ENCODE peak calls at places on chromosomes 5 and 9, in six cellular contexts. R is endothelial cell of umbilical vein, Y is A549, A is GM12878, H is K562, L is HepG2. T is an unnamed sample.

GRCh38 chr5:25006734-25007133 is 362.0 kb upstream of the CDH10 start:
- DNase-seq in A (no peak), L (no peak), R (no peak), Y (peak; percentile 67), H (no peak), T (peak; percentile 50)

GRCh38 chr5:122111513-122111912 is 17.8 kb upstream of the ZNF474 start:
- DNase-seq in L (no peak), Y (no peak), H (no peak), A (no peak), R (no peak), T (no peak)

GRCh38 chr5:34410411-34411139 is 245.6 kb upstream of the RAI14 start:
- DNase-seq in A (no peak), R (no peak), H (no peak), L (no peak), Y (no peak), T (no peak)

GRCh38 chr5:58649716-58650115 is 66.8 kb downstream of the RAB3C start:
- DNase-seq in H (no peak), R (peak; percentile 61), A (no peak), L (no peak), Y (no peak), T (no peak)

GRCh38 chr9:4315582-4316215 is 15.8 kb upstream of the GLIS3 start:
- DNase-seq in R (peak; percentile 85), A (peak; percentile 32), L (peak; percentile 43), H (peak; percentile 52), Y (peak; percentile 84), T (peak; percentile 91)

GRCh38 chr9:70590264-70590646 is 175.8 kb upstream of the KLF9 start:
- DNase-seq in A (no peak), H (no peak), Y (no peak), L (no peak), R (peak; percentile 66), T (no peak)

GRCh38 chr5:95631991-95632675 is 12.2 kb downstream of the GPR150 start:
- DNase-seq in H (no peak), Y (peak; percentile 27), R (peak; percentile 68), L (peak; percentile 24), A (no peak), T (peak; percentile 47)

GRCh38 chr5:89929173-89929572 is 480.4 kb downstream of the CETN3 start:
- DNase-seq in Y (no peak), A (no peak), R (no peak), H (no peak), L (no peak), T (no peak)

GRCh38 chr5:178551059-178551458 is 39.1 kb downstream of the COL23A1 start:
- DNase-seq in R (peak; percentile 28), A (no peak), H (peak; percentile 29), Y (peak; percentile 16), L (peak; percentile 18), T (peak; percentile 54)

GRCh38 chr9:86766912-86767311 is 180.4 kb downstream of the GAS1 start:
- DNase-seq in L (peak; percentile 13), H (no peak), R (no peak), Y (no peak), A (no peak), T (peak; percentile 73)

GRCh38 chr5:149581931-149582768 is 852 bp downstream of the ARHGEF37 start:
- DNase-seq in R (peak; percentile 93), A (no peak), Y (no peak), L (no peak), H (no peak), T (no peak)

DNA sequence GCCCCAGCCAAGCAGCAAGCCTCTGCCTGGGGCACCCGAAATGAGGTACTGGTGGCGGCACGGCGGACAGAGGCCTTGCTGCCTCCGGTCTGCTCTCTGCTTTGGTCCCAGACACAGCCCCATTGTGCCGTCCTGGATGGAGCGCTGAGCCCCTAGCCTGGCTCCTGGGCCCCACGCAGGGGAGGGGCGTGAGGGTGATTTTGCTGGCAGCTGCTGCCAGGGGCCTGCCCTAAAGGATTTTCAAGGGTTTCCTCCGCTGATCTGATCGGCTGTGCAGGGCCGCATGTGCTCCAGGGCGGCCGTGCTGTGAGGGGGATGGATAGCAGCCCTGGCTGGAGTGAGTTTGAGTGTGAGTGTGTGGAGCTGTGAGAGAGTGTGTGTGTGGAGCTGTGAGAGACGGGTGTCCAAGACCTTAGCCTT is 1.3 kb downstream of the GPSM1 start:
- DNase-seq in H (no peak), L (no peak), Y (no peak), A (no peak), R (peak; percentile 44), T (no peak)
- H3K4me3 ChIP-seq in H (peak overlapping the region; percentile 52), L (peak overlapping the region; percentile 15), Y (peak overlapping the region; percentile 89), A (no peak overlapping the region), R (peak overlapping the region; percentile 80), T (no peak overlapping the region)

DNA sequence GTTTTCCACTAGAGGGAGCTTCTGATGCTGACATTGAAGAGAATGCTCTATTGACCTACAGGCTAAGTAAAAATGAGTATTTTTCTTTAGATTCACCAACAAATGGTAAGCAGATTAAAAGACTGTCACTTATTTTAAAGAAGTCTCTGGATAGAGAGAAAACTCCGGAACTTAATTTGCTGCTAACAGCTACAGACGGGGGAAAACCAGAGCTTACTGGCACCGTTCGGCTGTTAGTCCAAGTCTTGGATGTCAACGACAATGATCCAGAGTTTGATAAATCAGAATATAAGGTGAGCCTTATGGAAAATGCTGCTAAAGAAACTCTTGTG is 764 bp downstream of the PCDHA11 start:
- DNase-seq in A (no peak), H (no peak), Y (no peak), L (no peak), R (no peak), T (no peak)
- TF ChIP-seq MYC in A (no peak), H (no peak), Y (no peak), L (no peak), R (no peak), T (no peak)

GRCh38 chr5:138078006-138078643 is 5.7 kb upstream of the WNT8A start:
- DNase-seq in Y (no peak), A (no peak), H (no peak), R (no peak), L (no peak), T (no peak)

GRCh38 chr5:138082033-138082432 is 1.8 kb upstream of the WNT8A start:
- DNase-seq in H (no peak), A (no peak), L (peak; percentile 25), Y (no peak), R (no peak), T (peak; percentile 15)

GRCh38 chr5:138077064-138077696 is 6.7 kb upstream of the WNT8A start:
- DNase-seq in L (peak; percentile 61), Y (peak; percentile 73), A (no peak), R (peak; percentile 68), H (peak; percentile 56), T (peak; percentile 58)
- TF ChIP-seq CTCF in L (peak; percentile 85), Y (peak; percentile 94), A (peak; percentile 92), R (peak; percentile 78), H (peak; percentile 79), T (peak; percentile 88)

DNA sequence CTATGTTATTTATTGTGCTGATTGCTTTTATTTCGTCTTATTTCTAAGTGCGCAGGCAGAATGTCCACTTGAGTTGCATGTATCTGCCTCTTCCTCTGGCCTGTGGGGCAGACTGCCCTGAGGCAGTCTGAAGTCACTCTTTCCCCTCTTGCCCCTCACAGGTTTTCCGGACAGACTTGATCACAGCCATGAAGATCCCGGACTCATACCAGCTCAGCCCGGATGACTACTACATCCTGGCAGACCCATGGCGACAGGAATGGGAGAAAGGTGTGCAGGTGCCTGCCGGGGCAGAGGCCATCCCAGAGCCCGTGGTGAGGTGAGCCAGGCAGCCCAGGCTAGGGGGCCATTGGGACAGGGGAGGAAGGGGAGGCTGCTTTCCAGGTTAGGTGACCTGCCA is 26.4 kb downstream of the JADE2 start:
- DNase-seq in Y (no peak), A (no peak), L (no peak), H (no peak), R (peak; percentile 65), T (no peak)
- H3K4me3 ChIP-seq in Y (no peak overlapping the region), A (no peak overlapping the region), L (no peak overlapping the region), H (no peak overlapping the region), R (no peak overlapping the region), T (no peak overlapping the region)

GRCh38 chr9:14303110-14303509 is 10.8 kb downstream of the NFIB start:
- DNase-seq in A (no peak), Y (no peak), H (no peak), L (no peak), R (no peak), T (no peak)
- TF ChIP-seq MYC in A (no peak), Y (no peak), H (no peak), L (no peak), R (no peak), T (no peak)

GRCh38 chr5:144386315-144386714 is 215.6 kb downstream of the KCTD16 start:
- DNase-seq in H (no peak), A (no peak), L (no peak), R (no peak), Y (no peak), T (no peak)

GRCh38 chr5:144391044-144391443 is 220.4 kb downstream of the KCTD16 start:
- DNase-seq in A (no peak), Y (no peak), L (no peak), R (no peak), H (no peak), T (no peak)

GRCh38 chr5:144385597-144385996 is 214.9 kb downstream of the KCTD16 start:
- DNase-seq in H (no peak), Y (no peak), L (no peak), R (no peak), A (no peak), T (no peak)

GRCh38 chr5:144394036-144394435 is 223.4 kb downstream of the KCTD16 start:
- DNase-seq in H (no peak), Y (no peak), A (no peak), L (no peak), R (no peak), T (no peak)

DNA sequence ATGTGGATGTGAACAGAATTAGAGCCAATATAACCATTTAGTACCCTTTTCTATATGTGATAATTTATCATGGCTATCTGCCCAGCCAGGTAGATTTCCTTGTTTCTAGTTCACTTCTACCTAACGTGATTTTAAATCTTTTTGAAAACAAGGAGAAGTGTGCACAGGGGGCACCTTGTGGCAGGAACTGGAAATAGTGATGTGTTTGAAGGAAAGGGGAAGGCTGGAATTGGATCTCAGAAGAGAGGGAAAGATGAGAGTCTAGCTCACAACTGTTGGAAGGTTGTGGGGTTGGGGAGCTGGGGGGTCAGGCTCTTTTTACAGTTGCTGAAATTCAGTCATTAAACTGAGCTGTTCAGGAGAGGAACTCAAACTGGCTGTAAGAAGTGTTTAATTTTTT is 219.5 kb downstream of the KCTD16 start:
- DNase-seq in Y (peak; percentile 9), A (no peak), R (peak; percentile 3), H (no peak), L (peak; percentile 3), T (no peak)
- TF ChIP-seq CTCF in Y (no peak), A (no peak), R (peak; percentile 7), H (no peak), L (peak; percentile 30), T (no peak)

DNA sequence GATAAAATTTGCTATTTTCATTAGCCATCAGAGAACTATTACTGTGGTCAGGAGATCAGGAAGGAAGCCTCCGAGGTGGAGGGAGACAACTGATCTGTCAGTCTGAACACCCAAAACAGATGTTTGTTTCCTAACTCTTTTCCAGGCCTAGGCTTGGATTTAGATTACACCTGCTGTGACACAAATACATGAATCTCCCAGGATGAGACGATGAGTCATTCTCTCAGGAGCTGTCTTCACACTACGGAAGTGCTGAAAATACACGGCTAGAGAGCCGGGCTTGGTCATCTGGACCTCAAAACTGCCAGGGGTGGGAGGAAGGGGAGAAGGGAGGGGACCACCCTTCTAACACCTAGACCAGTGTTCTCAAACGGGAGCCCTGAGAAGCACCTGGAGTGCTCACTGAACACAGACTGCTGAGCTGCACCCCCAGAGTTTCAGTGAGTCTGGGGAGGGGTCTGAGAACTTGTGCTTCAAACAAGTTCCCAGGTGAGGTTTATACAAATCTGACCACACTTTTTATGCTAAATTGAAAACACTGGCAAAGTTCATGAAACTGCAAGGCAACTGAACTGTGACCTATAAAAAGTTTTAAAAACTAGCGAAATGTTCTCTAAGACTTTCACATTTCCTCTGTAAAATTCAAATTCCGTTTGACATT is 80.3 kb upstream of the EQTN start:
- DNase-seq in H (no peak), L (no peak), A (no peak), Y (peak; percentile 51), R (no peak), T (no peak)
- H3K4me3 ChIP-seq in H (no peak overlapping the region), L (no peak overlapping the region), A (peak overlapping the region; percentile 55), Y (no peak overlapping the region), R (no peak overlapping the region), T (no peak overlapping the region)

T was measured in NB4.